ENCODE peak calls at places on chromosomes 6 and 20, in six cellular contexts. W is tibial artery, Z is BJ, X is HepG2, Y is breast epithelium, V is lower leg skin. R is an unnamed sample.

GRCh38 chr6:142975272-142975805 is 30.4 kb upstream of the HIVEP2 start:
- DNase-seq in W (no peak), Z (no peak), X (peak), Y (no peak), V (no peak), R (no peak)

GRCh38 chr6:136235233-136235564 is 14.9 kb downstream of the MTFR2 start:
- DNase-seq in W (no peak), Z (no peak), X (peak), Y (no peak), V (no peak), R (peak)

GRCh38 chr6:3419624-3420272 is 37.1 kb downstream of the SLC22A23 start:
- DNase-seq in W (no peak), Z (no peak), X (peak), Y (no peak), V (no peak), R (peak)

GRCh38 chr6:68575765-68576439 is 59.2 kb upstream of the ADGRB3 start:
- DNase-seq in W (no peak), Z (no peak), X (no peak), Y (no peak), V (no peak), R (peak)

GRCh38 chr20:62641749-62642665 is at the start of gene SLCO4A1:
- DNase-seq in W (peak), Z (no peak), X (peak), Y (peak), V (no peak), R (peak)

GRCh38 chr20:64068381-64069208 is 5.6 kb downstream of the TCEA2 start:
- DNase-seq in W (no peak), Z (no peak), X (no peak), Y (no peak), V (no peak), R (no peak)

GRCh38 chr6:97215157-97215769 is 67.8 kb downstream of the MMS22L start:
- DNase-seq in W (no peak), Z (peak), X (peak), Y (no peak), V (no peak), R (peak)

GRCh38 chr20:47660983-47661711 is 124.1 kb downstream of the SULF2 start:
- DNase-seq in W (no peak), Z (no peak), X (peak), Y (no peak), V (no peak), R (no peak)

GRCh38 chr20:20568604-20569205 is 143.7 kb downstream of the RALGAPA2 start:
- DNase-seq in W (no peak), Z (no peak), X (peak), Y (no peak), V (no peak), R (peak)

GRCh38 chr20:45311589-45312211 is 3.6 kb upstream of the MATN4 start:
- DNase-seq in W (peak), Z (no peak), X (peak), Y (no peak), V (no peak), R (peak)

GRCh38 chr6:14031516-14031915 is 86.1 kb upstream of the CD83 start:
- DNase-seq in W (no peak), Z (no peak), X (no peak), Y (peak), V (no peak), R (peak)

GRCh38 chr6:89002523-89002922 is 39.1 kb upstream of the RNGTT start:
- DNase-seq in W (no peak), Z (no peak), X (no peak), Y (no peak), V (no peak), R (no peak)

GRCh38 chr6:44128020-44128917 is 915 bp downstream of the TMEM63B start:
- DNase-seq in W (peak), Z (no peak), X (peak), Y (peak), V (peak), R (peak)

GRCh38 chr6:8633762-8634161 is 198.4 kb upstream of the SLC35B3 start:
- DNase-seq in W (no peak), Z (no peak), X (no peak), Y (no peak), V (no peak), R (no peak)

GRCh38 chr20:11807070-11807741 is 110.5 kb upstream of the BTBD3 start:
- DNase-seq in W (no peak), Z (peak), X (no peak), Y (no peak), V (no peak), R (peak)

GRCh38 chr20:58310291-58310782 is 822 bp downstream of the RAB22A start:
- DNase-seq in W (no peak), Z (no peak), X (peak), Y (no peak), V (no peak), R (peak)

GRCh38 chr6:15776458-15776980 is 113.7 kb upstream of the DTNBP1 start:
- DNase-seq in W (no peak), Z (no peak), X (no peak), Y (no peak), V (no peak), R (no peak)

GRCh38 chr6:146785001-146785585 is 186.3 kb downstream of the ADGB start:
- DNase-seq in W (no peak), Z (no peak), X (peak), Y (no peak), V (no peak), R (peak)

GRCh38 chr6:43887906-43888683 is 118.1 kb downstream of the VEGFA start:
- DNase-seq in W (no peak), Z (no peak), X (no peak), Y (no peak), V (no peak), R (no peak)

GRCh38 chr6:72464791-72465691 is 156.8 kb upstream of the KCNQ5 start:
- DNase-seq in W (no peak), Z (peak), X (no peak), Y (no peak), V (no peak), R (peak)

GRCh38 chr6:31660224-31660997 is at the start of gene C6orf47:
- DNase-seq in W (peak), Z (no peak), X (peak), Y (peak), V (peak), R (peak)

GRCh38 chr6:2875840-2876207 is 27.3 kb downstream of the SERPINB9 start:
- DNase-seq in W (no peak), Z (no peak), X (no peak), Y (no peak), V (no peak), R (no peak)

GRCh38 chr6:138817799-138818198 is 21.9 kb downstream of the ECT2L start:
- DNase-seq in W (no peak), Z (peak), X (no peak), Y (peak), V (peak), R (peak)

GRCh38 chr20:60851826-60852704 is 400.0 kb upstream of the CDH4 start:
- DNase-seq in W (no peak), Z (no peak), X (peak), Y (no peak), V (no peak), R (peak)

GRCh38 chr20:44137210-44137781 is 49.7 kb downstream of the JPH2 start:
- DNase-seq in W (peak), Z (peak), X (no peak), Y (peak), V (no peak), R (no peak)

GRCh38 chr6:130041594-130041993 is 23.2 kb downstream of the L3MBTL3 start:
- DNase-seq in W (no peak), Z (no peak), X (no peak), Y (no peak), V (no peak), R (no peak)

GRCh38 chr6:130050230-130050629 is 31.8 kb downstream of the L3MBTL3 start:
- DNase-seq in W (no peak), Z (no peak), X (no peak), Y (no peak), V (no peak), R (peak)

GRCh38 chr6:130046711-130047439 is 28.5 kb downstream of the L3MBTL3 start:
- DNase-seq in W (no peak), Z (no peak), X (no peak), Y (no peak), V (no peak), R (no peak)

GRCh38 chr6:130043344-130043743 is 25.0 kb downstream of the L3MBTL3 start:
- DNase-seq in W (no peak), Z (no peak), X (peak), Y (no peak), V (no peak), R (no peak)

GRCh38 chr6:130047440-130047995 is 29.1 kb downstream of the L3MBTL3 start:
- DNase-seq in W (no peak), Z (no peak), X (no peak), Y (no peak), V (no peak), R (no peak)
- TF ChIP-seq CTCF in W (no peak), Z (no peak), X (no peak), Y (no peak), V (no peak), R (no peak)

DNA sequence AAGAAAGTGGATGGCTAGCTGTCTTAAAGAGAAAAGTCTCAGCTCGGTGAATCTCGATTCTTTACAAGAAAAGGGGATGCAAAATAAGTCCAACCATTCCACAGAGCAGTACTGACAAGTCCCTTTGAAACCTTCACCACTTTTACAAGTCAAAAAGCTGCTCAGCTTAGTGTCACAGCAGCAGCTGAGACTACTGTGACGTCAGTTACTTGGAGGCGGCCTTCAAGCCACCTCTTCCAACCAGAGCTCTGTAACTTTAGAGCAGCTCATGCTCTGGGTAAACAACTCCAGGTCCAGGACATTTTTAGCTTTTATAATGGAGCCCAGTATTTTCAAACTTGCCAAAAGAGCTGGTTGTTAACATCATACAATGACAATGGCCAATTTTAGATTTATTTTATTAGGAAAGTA is at the start of gene KIAA0408:
- DNase-seq in W (peak), Z (peak), X (no peak), Y (no peak), V (peak), R (peak)
- H3K4me3 ChIP-seq in W (peak), Z (peak), X (no peak), Y (peak), V (no peak), R (peak)

GRCh38 chr6:160659562-160659961 is 4.5 kb downstream of the LPA start:
- DNase-seq in W (no peak), Z (no peak), X (no peak), Y (no peak), V (no peak), R (no peak)

GRCh38 chr6:160661129-160661723 is 2.8 kb downstream of the LPA start:
- DNase-seq in W (no peak), Z (no peak), X (no peak), Y (no peak), V (no peak), R (no peak)

GRCh38 chr6:160668589-160668988 is 4.5 kb upstream of the LPA start:
- DNase-seq in W (no peak), Z (no peak), X (no peak), Y (no peak), V (no peak), R (no peak)

GRCh38 chr6:160667854-160668481 is 3.9 kb upstream of the LPA start:
- DNase-seq in W (no peak), Z (no peak), X (peak), Y (no peak), V (no peak), R (no peak)

GRCh38 chr6:160662842-160663241 is 1.2 kb downstream of the LPA start:
- DNase-seq in W (no peak), Z (no peak), X (no peak), Y (no peak), V (no peak), R (no peak)
- TF ChIP-seq CTCF in W (no peak), Z (no peak), X (no peak), Y (no peak), V (no peak), R (no peak)

GRCh38 chr6:42402184-42402583 is 49.5 kb downstream of the TRERF1 start:
- DNase-seq in W (no peak), Z (no peak), X (no peak), Y (no peak), V (no peak), R (peak)

GRCh38 chr6:42403831-42404230 is 47.9 kb downstream of the TRERF1 start:
- DNase-seq in W (no peak), Z (no peak), X (no peak), Y (no peak), V (no peak), R (no peak)

GRCh38 chr6:42404494-42404893 is 47.2 kb downstream of the TRERF1 start:
- DNase-seq in W (no peak), Z (peak), X (no peak), Y (no peak), V (peak), R (peak)

GRCh38 chr6:42405025-42405424 is 46.7 kb downstream of the TRERF1 start:
- DNase-seq in W (no peak), Z (no peak), X (no peak), Y (no peak), V (no peak), R (peak)

GRCh38 chr6:42403415-42403814 is 48.3 kb downstream of the TRERF1 start:
- DNase-seq in W (no peak), Z (no peak), X (no peak), Y (no peak), V (no peak), R (peak)
- H3K4me3 ChIP-seq in W (no peak), Z (no peak), X (no peak), Y (no peak), V (no peak), R (no peak)

GRCh38 chr20:654427-654770 is 1.4 kb upstream of the SRXN1 start:
- DNase-seq in W (no peak), Z (no peak), X (no peak), Y (no peak), V (no peak), R (no peak)

GRCh38 chr20:651713-652610 is 1.0 kb downstream of the SRXN1 start:
- DNase-seq in W (no peak), Z (no peak), X (no peak), Y (no peak), V (no peak), R (no peak)

GRCh38 chr20:652611-653109 is 340 bp downstream of the SRXN1 start:
- DNase-seq in W (no peak), Z (no peak), X (no peak), Y (no peak), V (no peak), R (peak)

GRCh38 chr20:653590-654426 is 808 bp upstream of the SRXN1 start:
- DNase-seq in W (no peak), Z (no peak), X (peak), Y (no peak), V (no peak), R (no peak)

GRCh38 chr20:653110-653589 is at the start of gene SRXN1:
- DNase-seq in W (peak), Z (peak), X (peak), Y (peak), V (peak), R (peak)
- TF ChIP-seq CTCF in W (peak), Z (peak), X (peak), Y (no peak), V (no peak), R (no peak)

GRCh38 chr6:42316390-42316970 is 98.8 kb upstream of the MRPS10 start:
- DNase-seq in W (peak), Z (no peak), X (no peak), Y (no peak), V (peak), R (peak)

GRCh38 chr6:42315991-42316378 is 98.3 kb upstream of the MRPS10 start:
- DNase-seq in W (no peak), Z (peak), X (peak), Y (no peak), V (no peak), R (peak)

GRCh38 chr6:42318485-42318884 is 100.8 kb upstream of the MRPS10 start:
- DNase-seq in W (no peak), Z (no peak), X (no peak), Y (no peak), V (no peak), R (no peak)

GRCh38 chr6:42315220-42315990 is 97.7 kb upstream of the MRPS10 start:
- DNase-seq in W (no peak), Z (no peak), X (no peak), Y (no peak), V (no peak), R (no peak)

GRCh38 chr6:42316981-42317380 is 99.3 kb upstream of the MRPS10 start:
- DNase-seq in W (no peak), Z (no peak), X (no peak), Y (no peak), V (no peak), R (no peak)
- H3K4me3 ChIP-seq in W (no peak), Z (no peak), X (no peak), Y (no peak), V (no peak), R (no peak)

DNA sequence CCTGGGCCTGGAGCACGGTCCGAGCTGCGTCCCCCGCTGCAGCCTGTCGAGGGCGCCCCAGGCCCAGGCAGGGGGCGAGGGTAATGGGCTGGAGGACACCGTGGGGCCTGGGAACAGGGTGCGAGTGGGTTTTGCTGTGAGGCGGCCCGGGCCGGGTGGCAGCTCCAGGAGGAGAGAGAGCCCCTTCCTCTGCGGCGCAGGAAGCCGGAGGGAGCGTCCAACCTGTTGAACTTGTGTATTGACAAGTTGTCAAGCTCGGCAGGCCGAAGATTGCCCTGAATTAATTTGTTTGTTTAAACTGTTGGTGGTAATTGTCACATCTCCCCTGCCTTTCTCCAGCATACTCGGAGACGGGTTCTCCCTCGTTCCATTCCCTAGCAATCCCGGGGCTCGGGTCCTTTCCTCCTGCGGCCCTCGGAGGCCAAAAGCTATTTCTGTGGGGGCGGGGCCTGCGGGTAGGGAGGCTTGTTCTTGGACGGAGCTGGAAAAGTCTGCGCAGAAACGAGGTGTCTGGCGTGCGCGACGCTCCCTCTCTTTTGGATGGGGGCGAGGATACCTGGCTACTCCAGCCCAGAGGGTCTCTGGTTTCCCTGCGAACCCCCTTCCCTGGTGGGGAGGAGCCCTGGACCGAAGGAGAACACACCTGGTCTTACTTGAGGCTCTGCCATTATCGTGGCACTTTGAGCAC is 9.9 kb downstream of the NR2E1 start:
- DNase-seq in W (no peak), Z (no peak), X (no peak), Y (no peak), V (no peak), R (no peak)
- TF ChIP-seq CTCF in W (no peak), Z (no peak), X (peak), Y (no peak), V (no peak), R (no peak)

R was measured in fibroblast of mammary gland.